ENCODE peak calls at places on chromosome X, in ten cellular contexts. X is naive thymus-derived CD8-positive, alpha-beta T cell; D is stimulated activated CD4-positive, alpha-beta T cell treated with anti-CD3 and anti-CD28 coated beads, Interleukin-4, amount 100 ng/mL, for 1 hour; N is omental fat pad; R is stimulated activated CD8-positive, alpha-beta memory T cell treated with anti-CD3 and anti-CD28 coated beads, Interleukin-12 subunit alpha, Interleukin-12 subunit beta, amount 100 ng/mL, for 4 hours; H is dorsolateral prefrontal cortex; B is Daoy; F is midbrain; C is NCI-H1105; A is LHCN-M2. O is an unnamed sample.

GRCh38 chrX:153877571-153878261 is 8.3 kb downstream of the L1CAM start:
- DNase-seq in D (no peak), A (no peak), C (no peak), H (no peak), B (no peak), R (no peak), X (no peak), N (no peak), F (no peak), O (no peak)

GRCh38 chrX:18010251-18010650 is 149.2 kb upstream of the RAI2 start:
- DNase-seq in H (no peak), X (no peak), B (no peak), C (no peak), F (no peak), R (no peak), A (no peak), D (no peak), N (no peak), O (no peak)

GRCh38 chrX:38052096-38052495 is 45.7 kb downstream of the SYTL5 start:
- DNase-seq in A (peak; percentile 84), R (no peak), N (no peak), C (no peak), X (no peak), F (no peak), B (peak; percentile 79), H (no peak), D (no peak), O (no peak)

GRCh38 chrX:112043997-112044396 is 38.6 kb downstream of the TRPC5 start:
- DNase-seq in B (no peak), D (no peak), N (no peak), C (no peak), X (no peak), F (no peak), A (no peak), H (no peak), R (no peak), O (no peak)

GRCh38 chrX:124960454-124960853 is 359.2 kb upstream of the TEX13C start:
- DNase-seq in X (no peak), B (no peak), N (no peak), H (no peak), A (no peak), R (no peak), F (no peak), C (no peak), D (no peak), O (no peak)

GRCh38 chrX:30620980-30621716 is 32.1 kb upstream of the GK start:
- DNase-seq in N (no peak), X (no peak), R (no peak), D (no peak), F (no peak), B (peak; percentile 71), C (no peak), H (no peak), A (peak; percentile 81), O (no peak)

GRCh38 chrX:5042563-5042962 is 1186.1 kb downstream of the NLGN4X start:
- DNase-seq in H (no peak), X (no peak), N (no peak), F (no peak), A (no peak), D (no peak), B (no peak), R (no peak), C (no peak), O (no peak)

GRCh38 chrX:23332101-23332887 is 2.4 kb upstream of the PTCHD1 start:
- DNase-seq in D (peak; percentile 8), A (no peak), R (no peak), B (peak; percentile 8), X (no peak), H (no peak), F (no peak), N (no peak), C (peak; percentile 28), O (peak; percentile 38)

GRCh38 chrX:66162331-66162822 is 1.7 kb upstream of the HEPH start:
- DNase-seq in N (no peak), H (no peak), X (no peak), A (no peak), D (no peak), B (no peak), F (no peak), C (no peak), R (no peak), O (no peak)

O was measured in caudate nucleus.